ENCODE peak calls at places on chromosomes 6 and 20, in eight cellular contexts. U is sigmoid colon, Q is astrocyte of the spinal cord, X is cardiac fibroblast, O is neuronal stem cell, N is GM12878, W is AG10803, Y is heart left ventricle. H is an unnamed sample.

GRCh38 chr6:150395388-150396009 is 26.7 kb downstream of the IYD start:
- DNase-seq in Q (peak), N (no peak), U (no peak), Y (no peak), W (peak), O (peak), X (peak), H (no peak)

GRCh38 chr6:85449818-85450577 is at the start of gene NT5E:
- DNase-seq in W (peak), U (peak), Q (peak), O (peak), X (peak), N (no peak), Y (peak), H (no peak)

GRCh38 chr20:55478739-55479450 is 526.4 kb downstream of the CBLN4 start:
- DNase-seq in Q (no peak), U (no peak), X (no peak), O (no peak), N (no peak), Y (no peak), W (no peak), H (no peak)

GRCh38 chr20:9999660-10000059 is 35.1 kb upstream of the ANKEF1 start:
- DNase-seq in X (no peak), N (no peak), Y (no peak), O (no peak), U (no peak), W (peak), Q (no peak), H (no peak)

GRCh38 chr6:167285077-167285770 is 5.9 kb upstream of the UNC93A start:
- DNase-seq in N (no peak), U (no peak), O (no peak), X (no peak), Q (no peak), W (no peak), Y (no peak), H (no peak)

GRCh38 chr20:46307139-46307998 is 929 bp downstream of the CDH22 start:
- DNase-seq in W (peak), O (peak), Q (peak), N (no peak), Y (peak), X (peak), U (peak), H (no peak)

GRCh38 chr6:30743099-30744053 is 889 bp upstream of the FLOT1 start:
- DNase-seq in W (no peak), O (no peak), Y (peak), Q (no peak), N (no peak), X (peak), U (peak), H (no peak)

GRCh38 chr6:155264704-155265320 is 999 bp downstream of the CLDN20 start:
- DNase-seq in Y (no peak), W (peak), N (no peak), U (no peak), X (peak), Q (no peak), O (no peak), H (no peak)

GRCh38 chr20:9739991-9740390 is 98.9 kb downstream of the PAK5 start:
- DNase-seq in U (no peak), N (no peak), W (no peak), Q (no peak), O (no peak), Y (no peak), X (no peak), H (no peak)

GRCh38 chr20:59518881-59519706 is 85.2 kb upstream of the PHACTR3 start:
- DNase-seq in W (peak), Y (no peak), X (peak), N (no peak), U (no peak), Q (peak), O (peak), H (peak)

GRCh38 chr20:45311589-45312211 is 3.6 kb upstream of the MATN4 start:
- DNase-seq in U (no peak), Y (peak), O (no peak), W (peak), X (peak), N (no peak), Q (no peak), H (no peak)

GRCh38 chr20:11861479-11861878 is 56.2 kb upstream of the BTBD3 start:
- DNase-seq in O (no peak), Y (no peak), W (no peak), Q (no peak), N (no peak), U (no peak), X (no peak), H (no peak)

GRCh38 chr6:61809004-61809595 is 476.9 kb downstream of the KHDRBS2 start:
- DNase-seq in U (no peak), W (peak), O (peak), Y (no peak), X (peak), Q (no peak), N (no peak), H (no peak)

GRCh38 chr6:143515766-143516355 is 4.3 kb upstream of the FUCA2 start:
- DNase-seq in W (no peak), Q (no peak), Y (no peak), U (no peak), X (no peak), O (no peak), N (no peak), H (no peak)

GRCh38 chr6:34142599-34142998 is 3.3 kb downstream of the GRM4 start:
- DNase-seq in N (no peak), W (no peak), Q (no peak), Y (peak), X (no peak), O (no peak), U (no peak), H (no peak)

GRCh38 chr6:166615059-166615770 is 11.8 kb downstream of the RPS6KA2 start:
- DNase-seq in U (no peak), N (no peak), W (peak), Y (no peak), X (peak), Q (peak), O (no peak), H (no peak)

GRCh38 chr6:72042088-72042487 is 155.7 kb downstream of the RIMS1 start:
- DNase-seq in Y (no peak), X (peak), W (peak), N (no peak), U (no peak), Q (no peak), O (no peak), H (no peak)

GRCh38 chr20:57388953-57389694 is 2.1 kb upstream of the RBM38 start:
- DNase-seq in U (peak), N (no peak), W (peak), X (peak), Y (peak), Q (peak), O (peak), H (no peak)

GRCh38 chr20:25299801-25300200 is 51.9 kb downstream of the PYGB start:
- DNase-seq in Q (peak), N (no peak), U (no peak), X (no peak), W (no peak), Y (no peak), O (no peak), H (no peak)

GRCh38 chr6:80537321-80537972 is 431.0 kb downstream of the BCKDHB start:
- DNase-seq in W (no peak), U (no peak), Q (no peak), Y (no peak), O (no peak), N (no peak), X (no peak), H (no peak)

GRCh38 chr6:72413884-72414283 is 208.0 kb upstream of the KCNQ5 start:
- DNase-seq in Y (no peak), Q (no peak), W (no peak), X (peak), N (no peak), U (no peak), O (no peak), H (no peak)

GRCh38 chr6:125149256-125150144 is 4.1 kb upstream of the TPD52L1 start:
- DNase-seq in N (no peak), U (no peak), Y (no peak), Q (peak), W (no peak), O (no peak), X (peak), H (peak)

GRCh38 chr20:19901226-19901625 is 115.9 kb upstream of the NAA20 start:
- DNase-seq in Y (no peak), N (no peak), W (no peak), U (no peak), O (no peak), Q (no peak), X (peak), H (no peak)

GRCh38 chr6:34056301-34056700 is 89.6 kb downstream of the GRM4 start:
- DNase-seq in N (no peak), Q (peak), O (peak), X (peak), U (peak), Y (peak), W (peak), H (peak)

GRCh38 chr6:4588581-4588980 is 187.6 kb upstream of the CDYL start:
- DNase-seq in Y (no peak), X (no peak), Q (no peak), N (no peak), W (no peak), O (no peak), U (no peak), H (no peak)

GRCh38 chr6:12472601-12473038 is 182.5 kb downstream of the EDN1 start:
- DNase-seq in X (peak), Y (no peak), W (peak), N (no peak), Q (peak), U (peak), O (no peak), H (no peak)

GRCh38 chr6:56890683-56891429 is 64.1 kb upstream of the BEND6 start:
- DNase-seq in U (no peak), X (peak), N (peak), W (peak), Y (no peak), Q (peak), O (no peak), H (no peak)

GRCh38 chr6:25769983-25770382 is 15.4 kb downstream of the SLC17A4 start:
- DNase-seq in N (no peak), Q (no peak), X (no peak), U (no peak), Y (no peak), W (peak), O (no peak), H (peak)

DNA sequence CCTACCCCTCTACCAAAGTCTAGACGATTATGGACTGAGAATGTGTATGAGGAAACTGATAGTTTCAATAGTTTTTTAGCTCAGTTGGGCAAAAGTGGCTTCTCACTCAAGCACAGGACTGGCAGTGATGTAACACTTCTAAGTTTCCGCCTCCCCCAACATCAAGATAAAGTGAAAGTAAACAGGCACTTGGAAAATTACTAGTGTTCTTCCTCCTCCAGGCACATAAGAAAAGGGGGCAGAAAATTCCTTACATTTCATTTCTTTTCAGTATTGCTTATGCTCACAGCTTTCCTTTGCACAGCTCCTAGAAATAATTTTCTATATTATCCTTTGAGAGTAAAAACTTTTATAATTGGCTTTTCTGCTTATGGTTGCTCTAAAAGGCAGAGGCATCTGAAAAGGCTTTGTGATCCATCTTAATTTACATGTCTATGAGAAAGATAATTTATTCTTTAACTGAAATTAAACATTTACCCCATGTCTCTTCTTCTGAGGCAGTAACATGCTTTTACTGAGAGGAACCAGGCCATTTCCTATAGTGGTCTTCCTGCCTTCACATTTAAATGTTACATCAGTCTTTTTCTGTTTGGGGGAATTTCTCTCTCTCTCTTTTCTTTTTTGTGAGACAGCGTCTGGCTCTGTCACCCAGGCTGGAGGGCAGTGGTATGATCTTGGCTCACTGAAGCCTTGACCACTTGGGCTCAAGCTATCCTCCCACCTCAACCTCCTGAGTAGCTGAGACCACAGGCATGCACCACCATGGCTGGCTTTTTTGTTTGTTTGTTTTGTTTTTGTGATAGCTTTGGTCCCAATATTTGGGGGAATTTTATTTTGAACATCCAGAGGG is 65.0 kb upstream of the EEF1A1 start:
- DNase-seq in O (no peak), N (peak), Y (no peak), X (peak), W (peak), Q (peak), U (no peak), H (peak)
- H3K4me3 ChIP-seq in O (no peak), N (peak), Y (peak), X (no peak), W (peak), Q (peak), U (peak), H (peak)

GRCh38 chr6:100465701-100466409 is 1.1 kb upstream of the SIM1 start:
- DNase-seq in O (peak), N (no peak), Y (no peak), W (no peak), U (no peak), Q (peak), X (peak), H (no peak)
- H3K4me3 ChIP-seq in O (no peak), N (no peak), Y (no peak), W (peak), U (no peak), Q (no peak), X (no peak), H (peak)

DNA sequence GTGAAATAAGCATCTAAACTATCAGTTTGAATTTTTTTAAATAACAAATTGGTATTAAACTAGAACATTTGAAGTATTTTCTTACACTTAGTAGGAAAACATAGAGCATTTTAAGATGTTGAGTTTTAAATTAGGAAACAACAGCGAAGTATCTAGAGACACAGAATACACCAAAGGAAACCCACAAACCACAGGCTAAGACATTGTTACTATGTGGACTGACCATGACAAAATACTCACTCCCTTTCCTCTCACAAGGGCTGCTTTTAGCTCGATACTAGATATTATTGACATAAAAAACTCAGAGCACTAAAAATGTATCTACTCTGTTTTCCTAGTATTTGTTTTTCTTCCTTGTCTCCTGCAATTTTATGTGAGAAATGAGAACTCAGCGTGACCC is 266.0 kb upstream of the CITED2 start:
- DNase-seq in W (peak), N (peak), X (peak), Q (peak), O (no peak), U (no peak), Y (no peak), H (no peak)
- H3K4me3 ChIP-seq in W (no peak), N (no peak), X (no peak), Q (no peak), O (no peak), U (no peak), Y (no peak), H (no peak)

GRCh38 chr20:63238491-63239126 is 2.9 kb downstream of the BIRC7 start:
- DNase-seq in Q (no peak), U (no peak), N (no peak), Y (no peak), W (no peak), O (no peak), X (no peak), H (no peak)
- H3K4me3 ChIP-seq in Q (no peak), U (no peak), N (no peak), Y (no peak), W (no peak), O (no peak), X (no peak), H (no peak)

GRCh38 chr20:51363813-51364212 is 178.7 kb downstream of the NFATC2 start:
- DNase-seq in Y (no peak), U (no peak), W (no peak), X (no peak), N (no peak), Q (no peak), O (no peak), H (no peak)

GRCh38 chr20:51365670-51366069 is 176.8 kb downstream of the NFATC2 start:
- DNase-seq in N (no peak), U (peak), X (peak), O (no peak), Y (no peak), W (peak), Q (peak), H (no peak)

GRCh38 chr20:51368461-51369211 is 173.9 kb downstream of the NFATC2 start:
- DNase-seq in Y (no peak), X (no peak), U (no peak), W (peak), Q (peak), N (no peak), O (no peak), H (no peak)

GRCh38 chr20:51363378-51363777 is 179.1 kb downstream of the NFATC2 start:
- DNase-seq in N (no peak), W (no peak), X (no peak), Y (no peak), Q (no peak), U (no peak), O (no peak), H (no peak)

GRCh38 chr20:51366155-51366886 is 176.2 kb downstream of the NFATC2 start:
- DNase-seq in Q (peak), W (peak), N (no peak), U (peak), Y (peak), O (no peak), X (peak), H (peak)
- H3K4me3 ChIP-seq in Q (no peak), W (peak), N (no peak), U (no peak), Y (no peak), O (no peak), X (no peak), H (no peak)

DNA sequence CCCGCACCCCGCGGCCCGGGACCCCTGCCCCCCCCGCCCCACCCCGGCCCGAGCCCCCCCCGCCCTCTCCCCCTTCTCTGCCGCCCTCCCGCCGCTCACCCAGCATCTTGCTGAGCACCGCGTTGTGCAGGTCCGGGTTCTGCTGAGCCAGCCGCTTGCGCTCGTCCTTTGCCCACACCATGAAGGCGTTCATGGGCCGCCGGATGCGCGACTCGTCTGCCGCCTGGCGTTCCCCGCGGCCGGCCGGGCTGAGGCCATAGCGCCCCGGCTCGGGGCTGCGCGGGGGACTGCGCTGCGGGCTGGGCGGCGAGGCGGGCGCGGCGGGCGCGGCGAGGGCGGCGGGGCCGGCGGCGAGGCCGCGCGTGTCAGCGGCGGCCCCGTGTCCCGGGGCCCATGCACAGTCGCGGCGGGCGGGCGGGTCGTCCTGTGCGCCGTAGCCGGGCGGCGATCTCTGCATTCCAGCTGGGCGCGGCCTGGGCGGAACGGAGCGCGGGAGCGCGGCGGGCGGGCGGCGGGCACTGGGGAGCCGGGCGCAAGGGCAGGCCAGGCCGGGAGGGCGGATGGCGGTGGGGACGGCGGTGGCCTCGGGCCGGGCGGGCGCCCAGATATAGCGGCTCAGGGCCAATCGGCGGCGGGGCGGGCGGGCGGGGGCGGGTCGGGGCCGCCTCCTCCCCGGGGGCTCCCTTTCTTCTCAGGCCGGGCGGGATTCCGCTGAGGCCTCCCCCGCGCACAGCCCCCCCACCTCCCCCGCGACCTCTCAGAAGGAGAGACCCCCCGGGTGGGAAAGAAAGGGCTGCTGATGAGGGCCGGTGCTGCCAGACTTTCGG is at the start of gene SOX18:
- DNase-seq in Y (no peak), N (no peak), X (peak), U (no peak), O (no peak), W (no peak), Q (no peak), H (no peak)
- H3K4me3 ChIP-seq in Y (peak), N (no peak), X (peak), U (peak), O (peak), W (no peak), Q (no peak), H (no peak)

GRCh38 chr6:151807513-151808330 is at the start of gene ESR1:
- DNase-seq in Y (no peak), U (peak), O (no peak), W (no peak), Q (no peak), X (peak), N (no peak), H (no peak)

GRCh38 chr6:151805286-151805840 is 2.1 kb upstream of the ESR1 start:
- DNase-seq in W (peak), U (no peak), X (no peak), Y (no peak), O (no peak), N (no peak), Q (no peak), H (no peak)

GRCh38 chr6:151804585-151805285 is 2.7 kb upstream of the ESR1 start:
- DNase-seq in X (no peak), W (no peak), O (no peak), Q (no peak), Y (no peak), U (no peak), N (no peak), H (no peak)

GRCh38 chr6:151808331-151809241 is 1.1 kb downstream of the ESR1 start:
- DNase-seq in X (no peak), W (no peak), Y (no peak), O (no peak), Q (no peak), U (no peak), N (no peak), H (no peak)

GRCh38 chr6:151806757-151807512 is 547 bp upstream of the ESR1 start:
- DNase-seq in Y (no peak), N (no peak), O (no peak), W (peak), U (no peak), X (peak), Q (peak), H (no peak)
- H3K4me3 ChIP-seq in Y (peak), N (no peak), O (no peak), W (no peak), U (peak), X (no peak), Q (no peak), H (no peak)

GRCh38 chr6:107634147-107635057 is 144.5 kb downstream of the SOBP start:
- DNase-seq in O (no peak), N (no peak), X (no peak), Q (no peak), W (no peak), Y (peak), U (no peak), H (no peak)
- H3K4me3 ChIP-seq in O (peak), N (no peak), X (no peak), Q (no peak), W (no peak), Y (peak), U (peak), H (no peak)

H was measured in kidney epithelial cell.